ENCODE peak calls at places on chromosomes 1 and 21, in four cellular contexts. K is endothelial cell of umbilical vein, S is fibroblast of lung, O is kidney glomerular epithelial cell. R is an unnamed sample.

GRCh38 chr1:47650205-47650604 is 212.4 kb downstream of the FOXD2 start:
- DNase-seq in K (peak), S (peak), O (peak), R (peak)

GRCh38 chr21:17572431-17572830 is 40.3 kb downstream of the BTG3 start:
- DNase-seq in K (no peak), S (no peak), O (peak), R (no peak)

GRCh38 chr1:19395678-19396192 is 83.6 kb downstream of the SLC66A1 start:
- DNase-seq in K (no peak), S (peak), O (no peak), R (no peak)

GRCh38 chr21:28991861-28992525 is 684 bp downstream of the LTN1 start:
- DNase-seq in K (no peak), S (no peak), O (no peak), R (peak)

GRCh38 chr1:42931911-42932422 is 26.7 kb downstream of the SLC2A1 start:
- DNase-seq in K (no peak), S (no peak), O (peak), R (peak)

GRCh38 chr1:240516069-240516468 is 95.9 kb downstream of the GREM2 start:
- DNase-seq in K (no peak), S (no peak), O (no peak), R (no peak)

GRCh38 chr1:225737179-225737578 is 40.4 kb upstream of the SRP9 start:
- DNase-seq in K (peak), S (no peak), O (peak), R (no peak)

GRCh38 chr21:21018841-21019240 is 20.6 kb downstream of the NCAM2 start:
- DNase-seq in K (no peak), S (peak), O (no peak), R (no peak)

GRCh38 chr1:58779837-58780585 is 3.8 kb downstream of the JUN start:
- DNase-seq in K (peak), S (peak), O (peak), R (peak)

GRCh38 chr1:216804107-216804506 is 80.9 kb upstream of the ESRRG start:
- DNase-seq in K (no peak), S (no peak), O (no peak), R (no peak)

GRCh38 chr1:26337206-26337535 is 16.8 kb downstream of the CRYBG2 start:
- DNase-seq in K (no peak), S (no peak), O (no peak), R (peak)

GRCh38 chr1:230084408-230085177 is 17.6 kb downstream of the GALNT2 start:
- DNase-seq in K (peak), S (peak), O (peak), R (peak)

GRCh38 chr1:41611068-41611931 is 126.8 kb upstream of the EDN2 start:
- DNase-seq in K (no peak), S (no peak), O (no peak), R (peak)

GRCh38 chr21:36422279-36423098 is 37.3 kb downstream of the CHAF1B start:
- DNase-seq in K (peak), S (peak), O (no peak), R (peak)